ENCODE peak calls at places on chromosomes 3 and 15, in eight cellular contexts. V, K, P, L, Q, C, G and U are unnamed samples.

GRCh38 chr3:115436767-115437301 is 186.5 kb upstream of the GAP43 start:
- DNase-seq in V (no peak), K (peak), P (no peak), L (peak), Q (no peak), C (no peak), G (peak), U (peak)

GRCh38 chr3:64824281-64824980 is 136.6 kb upstream of the ADAMTS9 start:
- DNase-seq in V (no peak), K (peak), P (no peak), L (no peak), Q (no peak), C (no peak), G (no peak), U (no peak)

GRCh38 chr3:13696699-13697098 is 147.8 kb downstream of the FBLN2 start:
- DNase-seq in V (no peak), K (no peak), P (no peak), L (no peak), Q (no peak), C (no peak), G (no peak), U (no peak)

GRCh38 chr15:49255966-49256759 is 86.1 kb downstream of the GALK2 start:
- DNase-seq in V (no peak), K (no peak), P (no peak), L (no peak), Q (no peak), C (no peak), G (no peak), U (peak)

GRCh38 chr3:104556372-104557078 is 810.2 kb upstream of the ALCAM start:
- DNase-seq in V (no peak), K (peak), P (peak), L (peak), Q (no peak), C (no peak), G (no peak), U (no peak)

GRCh38 chr15:42804739-42805138 is 67.8 kb upstream of the CDAN1 start:
- DNase-seq in V (no peak), K (no peak), P (no peak), L (peak), Q (no peak), C (no peak), G (no peak), U (no peak)

GRCh38 chr3:57109437-57110199 is 49.2 kb downstream of the SPATA12 start:
- DNase-seq in V (no peak), K (no peak), P (no peak), L (no peak), Q (no peak), C (no peak), G (no peak), U (no peak)

GRCh38 chr3:122299872-122300460 is 25.1 kb upstream of the CSTA start:
- DNase-seq in V (peak), K (peak), P (peak), L (no peak), Q (no peak), C (no peak), G (peak), U (no peak)

GRCh38 chr3:124607163-124607562 is 123.1 kb upstream of the UMPS start:
- DNase-seq in V (no peak), K (peak), P (no peak), L (peak), Q (no peak), C (no peak), G (no peak), U (peak)

GRCh38 chr3:45984331-45985312 is 11.0 kb downstream of the FYCO1 start:
- DNase-seq in V (no peak), K (peak), P (no peak), L (peak), Q (no peak), C (no peak), G (no peak), U (peak)

DNA sequence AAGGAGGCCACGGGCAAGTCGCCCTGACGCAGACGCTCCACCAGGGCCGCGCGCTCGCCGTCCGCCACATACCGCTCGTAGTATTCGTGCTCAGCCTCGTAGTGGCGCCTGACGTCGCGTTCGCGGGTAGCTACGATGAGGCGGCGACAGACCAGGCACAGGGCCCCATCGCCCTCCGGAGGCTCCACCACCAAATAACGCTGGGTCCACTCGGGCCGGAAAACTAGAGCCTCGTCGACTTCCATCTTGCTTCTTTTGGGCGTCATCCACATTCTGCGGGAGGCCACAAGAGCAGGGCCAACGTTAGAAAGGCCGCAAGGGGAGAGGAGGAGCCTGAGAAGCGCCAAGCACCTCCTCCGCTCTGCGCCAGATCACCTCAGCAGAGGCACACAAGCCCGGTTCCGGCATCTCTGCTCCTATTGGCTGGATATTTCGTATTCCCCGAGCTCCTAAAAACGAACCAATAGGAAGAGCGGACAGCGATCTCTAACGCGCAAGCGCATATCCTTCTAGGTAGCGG is at the start of gene EPM2AIP1:
- DNase-seq in V (peak), K (no peak), P (peak), L (peak), Q (peak), C (peak), G (peak), U (no peak)
- TF ChIP-seq CTCF in V (peak), K (peak), P (no peak), L (no peak), Q (no peak), C (no peak), G (no peak), U (no peak)

GRCh38 chr15:76932090-76932966 is 779 bp downstream of the RCN2 start:
- DNase-seq in V (no peak), K (peak), P (peak), L (no peak), Q (no peak), C (peak), G (no peak), U (no peak)
- TF ChIP-seq CTCF in V (no peak), K (no peak), P (no peak), L (no peak), Q (no peak), C (no peak), G (no peak), U (no peak)

DNA sequence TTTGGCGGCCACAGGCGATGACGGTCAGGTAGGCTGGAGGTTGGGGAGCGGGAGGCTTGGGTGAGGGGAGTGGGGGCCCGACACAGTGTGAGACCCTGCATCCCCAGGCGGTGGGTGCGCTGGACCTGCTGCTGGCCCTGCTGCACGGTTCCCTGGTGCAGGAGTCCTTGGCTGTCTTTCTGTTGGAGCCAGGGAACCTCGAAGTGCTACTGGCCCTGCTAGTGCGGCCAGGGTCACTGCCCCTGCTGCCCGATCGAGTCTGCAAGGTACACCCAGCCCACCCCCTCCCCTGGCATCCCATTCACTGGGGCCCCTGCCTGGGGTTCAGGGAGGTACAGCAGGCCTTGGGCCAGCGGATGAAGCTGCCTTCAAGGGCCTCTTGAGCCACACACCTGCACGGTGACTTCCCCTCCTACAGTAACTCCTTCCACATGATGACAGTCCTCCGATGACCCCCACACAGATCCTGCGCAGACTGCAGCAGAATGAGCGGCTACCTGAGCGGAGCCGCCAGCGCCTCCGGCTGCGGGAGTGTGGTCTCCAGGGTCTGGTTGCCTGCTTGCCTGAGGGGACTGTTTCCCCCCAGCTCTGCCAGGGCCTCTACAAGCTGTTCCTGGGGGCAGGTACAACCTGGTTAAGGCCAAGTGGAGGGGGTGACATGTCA is 19.5 kb downstream of the NBEAL2 start:
- DNase-seq in V (no peak), K (no peak), P (no peak), L (peak), Q (peak), C (no peak), G (no peak), U (no peak)
- TF ChIP-seq CTCF in V (peak), K (no peak), P (no peak), L (no peak), Q (no peak), C (no peak), G (peak), U (no peak)

GRCh38 chr15:59539799-59540198 is 71.8 kb upstream of the GCNT3 start:
- DNase-seq in V (no peak), K (peak), P (peak), L (no peak), Q (no peak), C (no peak), G (no peak), U (no peak)
- TF ChIP-seq CTCF in V (no peak), K (no peak), P (no peak), L (no peak), Q (no peak), C (no peak), G (no peak), U (no peak)

GRCh38 chr3:191743283-191743682 is 282.3 kb downstream of the PYDC2 start:
- DNase-seq in V (no peak), K (no peak), P (no peak), L (no peak), Q (no peak), C (no peak), G (no peak), U (no peak)
- TF ChIP-seq CTCF in V (no peak), K (no peak), P (no peak), L (no peak), Q (no peak), C (no peak), G (no peak), U (no peak)